ENCODE peak calls at places on chromosomes 1 and 21, in four cellular contexts. One of them, this sample, is unnamed.

GRCh38 chr1:220843481-220844011 is 35.7 kb upstream of the HLX start:
- DNase-seq in GM12878: no peak
- DNase-seq in HepG2: no peak
- DNase-seq in K562: no peak
- DNase-seq in this sample: no peak

GRCh38 chr1:72439036-72439435 is 156.7 kb upstream of the NEGR1 start:
- DNase-seq in GM12878: no peak
- DNase-seq in HepG2: no peak
- DNase-seq in K562: no peak
- DNase-seq in this sample: no peak

GRCh38 chr21:44353200-44353970 is at the start of gene TRPM2:
- DNase-seq in GM12878: no peak
- DNase-seq in HepG2: no peak
- DNase-seq in K562: no peak
- DNase-seq in this sample: no peak

GRCh38 chr1:30908446-30908885 is at the start of gene SDC3:
- DNase-seq in GM12878: no peak
- DNase-seq in HepG2: no peak
- DNase-seq in K562: peak; percentile 75
- DNase-seq in this sample: peak; percentile 84

GRCh38 chr1:99171126-99171813 is 93.0 kb upstream of the PLPPR4 start:
- DNase-seq in GM12878: no peak
- DNase-seq in HepG2: no peak
- DNase-seq in K562: no peak
- DNase-seq in this sample: no peak

GRCh38 chr1:169109561-169110134 is 3.2 kb downstream of the ATP1B1 start:
- DNase-seq in GM12878: no peak
- DNase-seq in HepG2: peak; percentile 97
- DNase-seq in K562: no peak
- DNase-seq in this sample: peak; percentile 70

GRCh38 chr1:9294910-9295636 is 2.4 kb downstream of the SPSB1 start:
- DNase-seq in GM12878: no peak
- DNase-seq in HepG2: no peak
- DNase-seq in K562: no peak
- DNase-seq in this sample: no peak

GRCh38 chr1:207362962-207363858 is 41.7 kb downstream of the CD55 start:
- DNase-seq in GM12878: no peak
- DNase-seq in HepG2: no peak
- DNase-seq in K562: peak; percentile 64
- DNase-seq in this sample: no peak

GRCh38 chr1:178725603-178726517 is 816 bp downstream of the RALGPS2 start:
- DNase-seq in GM12878: peak; percentile 32
- DNase-seq in HepG2: peak; percentile 94
- DNase-seq in K562: peak; percentile 79
- DNase-seq in this sample: peak; percentile 79

GRCh38 chr1:110674337-110675059 is at the start of gene KCNA3:
- DNase-seq in GM12878: no peak
- DNase-seq in HepG2: no peak
- DNase-seq in K562: no peak
- DNase-seq in this sample: peak; percentile 89

GRCh38 chr21:35203093-35204021 is 154.3 kb upstream of the RUNX1 start:
- DNase-seq in GM12878: no peak
- DNase-seq in HepG2: no peak
- DNase-seq in K562: no peak
- DNase-seq in this sample: no peak

GRCh38 chr1:176521211-176521610 is 58.2 kb downstream of the PAPPA2 start:
- DNase-seq in GM12878: no peak
- DNase-seq in HepG2: no peak
- DNase-seq in K562: no peak
- DNase-seq in this sample: no peak

GRCh38 chr1:233983811-233984210 is 79.3 kb downstream of the SLC35F3 start:
- DNase-seq in GM12878: no peak
- DNase-seq in HepG2: no peak
- DNase-seq in K562: no peak
- DNase-seq in this sample: no peak

GRCh38 chr1:205493241-205494085 is 11.0 kb upstream of the CDK18 start:
- DNase-seq in GM12878: no peak
- DNase-seq in HepG2: peak; percentile 41
- DNase-seq in K562: no peak
- DNase-seq in this sample: peak; percentile 57

GRCh38 chr1:160261526-160261877 is 847 bp downstream of the DCAF8 start:
- DNase-seq in GM12878: peak; percentile 32
- DNase-seq in HepG2: peak; percentile 83
- DNase-seq in K562: peak; percentile 72
- DNase-seq in this sample: peak; percentile 42

GRCh38 chr1:24898152-24898908 is 31.7 kb downstream of the RUNX3 start:
- DNase-seq in GM12878: no peak
- DNase-seq in HepG2: no peak
- DNase-seq in K562: peak; percentile 80
- DNase-seq in this sample: peak; percentile 87

GRCh38 chr1:214386747-214387146 is 105.8 kb downstream of the SMYD2 start:
- DNase-seq in GM12878: no peak
- DNase-seq in HepG2: no peak
- DNase-seq in K562: no peak
- DNase-seq in this sample: no peak

GRCh38 chr1:63327417-63328139 is 5.2 kb downstream of the FOXD3 start:
- DNase-seq in GM12878: no peak
- DNase-seq in HepG2: peak; percentile 24
- DNase-seq in K562: peak; percentile 80
- DNase-seq in this sample: peak; percentile 89

GRCh38 chr1:246790364-246790763 is 66.2 kb downstream of the SCCPDH start:
- DNase-seq in GM12878: no peak
- DNase-seq in HepG2: no peak
- DNase-seq in K562: no peak
- DNase-seq in this sample: no peak

GRCh38 chr1:97712980-97713379 is 207.9 kb downstream of the DPYD start:
- DNase-seq in GM12878: no peak
- DNase-seq in HepG2: no peak
- DNase-seq in K562: no peak
- DNase-seq in this sample: no peak

GRCh38 chr1:108503062-108503740 is 53.1 kb downstream of the NBPF6 start:
- DNase-seq in GM12878: no peak
- DNase-seq in HepG2: peak; percentile 24
- DNase-seq in K562: no peak
- DNase-seq in this sample: no peak

GRCh38 chr1:178266619-178267066 is 172.7 kb downstream of the RASAL2 start:
- DNase-seq in GM12878: no peak
- DNase-seq in HepG2: no peak
- DNase-seq in K562: no peak
- DNase-seq in this sample: no peak

GRCh38 chr1:218739426-218739825 is 394.3 kb downstream of the TGFB2 start:
- DNase-seq in GM12878: no peak
- DNase-seq in HepG2: no peak
- DNase-seq in K562: no peak
- DNase-seq in this sample: no peak

GRCh38 chr1:113929750-113930498 is 800 bp downstream of the HIPK1 start:
- DNase-seq in GM12878: no peak
- DNase-seq in HepG2: no peak
- DNase-seq in K562: peak; percentile 84
- DNase-seq in this sample: no peak

GRCh38 chr1:222634180-222635013 is 16.5 kb downstream of the MIA3 start:
- DNase-seq in GM12878: no peak
- DNase-seq in HepG2: peak; percentile 87
- DNase-seq in K562: peak; percentile 68
- DNase-seq in this sample: peak; percentile 56

GRCh38 chr1:3900969-3901529 is 977 bp upstream of the C1orf174 start:
- DNase-seq in GM12878: peak; percentile 86
- DNase-seq in HepG2: peak; percentile 93
- DNase-seq in K562: peak; percentile 99
- DNase-seq in this sample: peak; percentile 98

GRCh38 chr1:245901037-245901436 is 606.0 kb downstream of the SMYD3 start:
- DNase-seq in GM12878: peak; percentile 54
- DNase-seq in HepG2: no peak
- DNase-seq in K562: no peak
- DNase-seq in this sample: no peak

GRCh38 chr1:14964698-14965055 is 188.9 kb upstream of the TMEM51 start:
- DNase-seq in GM12878: no peak
- DNase-seq in HepG2: no peak
- DNase-seq in K562: no peak
- DNase-seq in this sample: no peak

GRCh38 chr1:29272171-29272907 is 36.0 kb downstream of the PTPRU start:
- DNase-seq in GM12878: no peak
- DNase-seq in HepG2: no peak
- DNase-seq in K562: no peak
- DNase-seq in this sample: no peak

GRCh38 chr1:200172311-200172710 is 144.8 kb downstream of the NR5A2 start:
- DNase-seq in GM12878: no peak
- DNase-seq in HepG2: no peak
- DNase-seq in K562: no peak
- DNase-seq in this sample: no peak

GRCh38 chr1:116763116-116763786 is 9.0 kb downstream of the CD2 start:
- DNase-seq in GM12878: no peak
- DNase-seq in HepG2: no peak
- DNase-seq in K562: peak; percentile 27
- DNase-seq in this sample: no peak

GRCh38 chr1:2304282-2304681 is 76.2 kb downstream of the SKI start:
- DNase-seq in GM12878: no peak
- DNase-seq in HepG2: no peak
- DNase-seq in K562: no peak
- DNase-seq in this sample: no peak

GRCh38 chr1:210692796-210693195 is 364.1 kb downstream of the HHAT start:
- DNase-seq in GM12878: no peak
- DNase-seq in HepG2: no peak
- DNase-seq in K562: no peak
- DNase-seq in this sample: no peak
- TF ChIP-seq FOXM1 in GM12878: no peak
- TF ChIP-seq FOXM1 in HepG2: no peak
- TF ChIP-seq FOXM1 in K562: no peak
- TF ChIP-seq FOXM1 in this sample: no peak

DNA sequence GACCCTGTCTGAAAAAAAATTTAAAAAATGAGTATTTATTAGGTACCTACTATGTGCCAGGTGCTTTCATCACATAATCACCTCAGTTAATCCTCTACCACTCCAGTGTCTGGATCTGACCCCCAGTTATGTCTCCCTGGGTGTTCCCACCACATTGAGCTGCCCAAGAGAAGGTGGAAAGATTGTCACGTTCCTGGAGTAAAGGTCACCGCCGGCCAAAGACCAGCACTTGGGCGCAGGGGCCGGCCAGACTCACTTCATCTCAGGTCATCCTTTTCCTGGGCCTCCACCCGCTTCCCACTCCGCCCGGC is 714 bp downstream of the PYCR2 start:
- DNase-seq in GM12878: no peak
- DNase-seq in HepG2: peak; percentile 15
- DNase-seq in K562: peak; percentile 45
- DNase-seq in this sample: no peak
- TF ChIP-seq CHD2 in GM12878: no peak
- TF ChIP-seq CHD2 in HepG2: no peak
- TF ChIP-seq CHD2 in K562: no peak
- TF ChIP-seq CHD2 in this sample: no peak

GRCh38 chr1:211604548-211604947 is 25.6 kb upstream of the SLC30A1 start:
- DNase-seq in GM12878: no peak
- DNase-seq in HepG2: peak; percentile 41
- DNase-seq in K562: no peak
- DNase-seq in this sample: no peak

GRCh38 chr1:211601159-211601558 is 22.2 kb upstream of the SLC30A1 start:
- DNase-seq in GM12878: no peak
- DNase-seq in HepG2: no peak
- DNase-seq in K562: no peak
- DNase-seq in this sample: no peak

GRCh38 chr1:211603191-211603701 is 24.3 kb upstream of the SLC30A1 start:
- DNase-seq in GM12878: no peak
- DNase-seq in HepG2: peak; percentile 92
- DNase-seq in K562: no peak
- DNase-seq in this sample: no peak

GRCh38 chr1:211603713-211604112 is 24.8 kb upstream of the SLC30A1 start:
- DNase-seq in GM12878: no peak
- DNase-seq in HepG2: no peak
- DNase-seq in K562: no peak
- DNase-seq in this sample: no peak

GRCh38 chr1:211601982-211602644 is 23.2 kb upstream of the SLC30A1 start:
- DNase-seq in GM12878: no peak
- DNase-seq in HepG2: no peak
- DNase-seq in K562: no peak
- DNase-seq in this sample: no peak
- TF ChIP-seq FOXM1 in GM12878: no peak
- TF ChIP-seq FOXM1 in HepG2: no peak
- TF ChIP-seq FOXM1 in K562: no peak
- TF ChIP-seq FOXM1 in this sample: no peak

GRCh38 chr21:39182484-39183271 is 573 bp downstream of the PSMG1 start:
- DNase-seq in GM12878: no peak
- DNase-seq in HepG2: no peak
- DNase-seq in K562: no peak
- DNase-seq in this sample: no peak

GRCh38 chr21:39185157-39185556 is 1.9 kb upstream of the PSMG1 start:
- DNase-seq in GM12878: no peak
- DNase-seq in HepG2: no peak
- DNase-seq in K562: no peak
- DNase-seq in this sample: no peak

GRCh38 chr21:39183272-39184049 is at the start of gene PSMG1:
- DNase-seq in GM12878: peak; percentile 77
- DNase-seq in HepG2: peak; percentile 88
- DNase-seq in K562: peak; percentile 95
- DNase-seq in this sample: peak; percentile 94

GRCh38 chr21:39182016-39182415 is 1.2 kb downstream of the PSMG1 start:
- DNase-seq in GM12878: no peak
- DNase-seq in HepG2: no peak
- DNase-seq in K562: no peak
- DNase-seq in this sample: no peak

DNA sequence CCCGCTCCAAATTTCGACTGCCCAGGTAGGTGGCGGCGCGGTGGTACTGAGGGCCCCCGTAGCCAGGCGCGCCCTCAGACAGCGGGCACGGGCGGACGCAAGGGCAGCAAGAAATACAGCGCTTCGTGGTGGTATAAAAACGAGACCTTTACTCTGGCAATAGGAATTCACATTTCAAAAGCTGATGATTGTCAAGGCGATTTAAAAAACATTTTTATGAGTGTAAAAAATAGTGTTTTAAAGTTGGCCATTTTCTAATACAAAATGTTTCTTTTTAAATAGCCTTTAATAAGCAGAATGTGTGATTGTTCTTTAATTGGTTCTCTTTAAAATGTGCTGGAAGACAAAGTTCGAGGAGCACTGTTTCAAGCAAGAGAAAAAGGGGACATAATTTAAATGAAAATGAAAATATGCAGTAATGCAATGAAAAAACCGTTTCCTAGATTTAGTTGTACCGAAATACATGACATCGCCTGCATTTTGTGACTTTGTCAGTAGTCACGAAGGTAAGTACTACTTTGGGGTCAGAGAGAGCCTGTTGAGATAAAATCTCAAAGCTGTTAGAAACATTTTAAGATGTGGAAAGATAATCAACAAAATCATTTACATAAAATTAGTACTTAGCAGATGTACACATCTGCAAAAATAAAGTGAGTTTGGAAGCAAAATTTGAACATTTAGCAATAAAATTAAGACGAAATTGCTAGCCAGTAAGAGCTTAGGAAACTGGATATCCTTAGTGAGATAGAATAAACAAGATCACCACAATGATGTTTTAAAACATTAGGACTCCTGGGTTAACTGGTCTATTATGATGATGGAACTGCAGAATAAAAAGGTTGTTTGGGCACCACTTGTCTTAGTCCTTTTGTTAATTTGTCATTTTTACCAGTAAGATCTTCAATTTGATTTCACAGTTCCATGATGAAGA is 1.1 kb upstream of the PSMG1 start:
- DNase-seq in GM12878: no peak
- DNase-seq in HepG2: no peak
- DNase-seq in K562: no peak
- DNase-seq in this sample: no peak
- TF ChIP-seq CHD2 in GM12878: no peak
- TF ChIP-seq CHD2 in HepG2: no peak
- TF ChIP-seq CHD2 in K562: no peak
- TF ChIP-seq CHD2 in this sample: no peak

This sample was measured in SK-N-SH.